ENCODE peak calls at places on chromosomes 11 and 22, in six cellular contexts. R, V, B, T, H and W are unnamed samples.

GRCh38 chr11:1354125-1354938 is 35.4 kb upstream of the BRSK2 start:
- DNase-seq in B (no peak), V (no peak), T (no peak), R (no peak), H (no peak), W (no peak)

GRCh38 chr11:19243601-19244000 is 2.9 kb upstream of the E2F8 start:
- DNase-seq in H (no peak), V (no peak), R (no peak), B (no peak), T (no peak), W (no peak)

GRCh38 chr11:117859061-117859460 is 17.4 kb downstream of the FXYD6 start:
- DNase-seq in T (no peak), H (no peak), R (no peak), B (no peak), V (no peak), W (no peak)

GRCh38 chr11:78788533-78788932 is 213.9 kb upstream of the NARS2 start:
- DNase-seq in B (no peak), R (no peak), H (no peak), V (no peak), T (no peak), W (no peak)

GRCh38 chr22:28021116-28021997 is 102.3 kb upstream of the PITPNB start:
- DNase-seq in H (no peak), R (no peak), V (no peak), B (no peak), T (no peak), W (no peak)

GRCh38 chr11:61281581-61282250 is 13.4 kb downstream of the VWCE start:
- DNase-seq in T (peak), V (no peak), H (no peak), R (no peak), B (no peak), W (peak)

GRCh38 chr11:63443714-63444113 is 47.3 kb downstream of the PLAAT5 start:
- DNase-seq in R (no peak), B (no peak), T (no peak), H (no peak), V (no peak), W (no peak)

GRCh38 chr22:31106651-31107205 is 640 bp downstream of the SELENOM start:
- DNase-seq in T (no peak), R (no peak), H (no peak), B (no peak), V (no peak), W (no peak)